ENCODE peak calls at places on chromosomes 2 and 18, in seven cellular contexts. S, X, B, T, L, E and A are unnamed samples.

GRCh38 chr2:36570416-36570815 is 27.6 kb downstream of the FEZ2 start:
- DNase-seq in T (no peak), X (no peak), L (no peak), E (no peak), S (no peak), B (no peak), A (no peak)

GRCh38 chr18:43931439-43931838 is 654.1 kb upstream of the SYT4 start:
- DNase-seq in S (no peak), B (no peak), X (peak), T (no peak), E (no peak), L (no peak), A (no peak)

GRCh38 chr2:241153616-241154015 is 3.3 kb downstream of the PPP1R7 start:
- DNase-seq in X (no peak), T (no peak), L (no peak), S (no peak), E (no peak), B (no peak), A (no peak)

GRCh38 chr2:23312996-23313606 is 71.9 kb upstream of the KLHL29 start:
- DNase-seq in T (peak), E (no peak), B (no peak), L (peak), X (peak), S (peak), A (no peak)

GRCh38 chr2:238461491-238461890 is 34.8 kb downstream of the ASB1 start:
- DNase-seq in B (no peak), E (no peak), X (no peak), T (no peak), L (no peak), S (no peak), A (no peak)

GRCh38 chr18:36590621-36591580 is 237.9 kb downstream of the TPGS2 start:
- DNase-seq in S (no peak), X (no peak), L (no peak), B (no peak), E (no peak), T (no peak), A (no peak)

GRCh38 chr2:100952512-100952911 is 49.6 kb upstream of the RPL31 start:
- DNase-seq in S (no peak), B (no peak), T (no peak), X (no peak), L (no peak), E (no peak), A (no peak)

GRCh38 chr18:63890950-63891304 is 3.4 kb downstream of the SERPINB2 start:
- DNase-seq in E (no peak), T (no peak), S (peak), L (no peak), X (peak), B (no peak), A (no peak)

GRCh38 chr2:70258532-70258875 is 567 bp downstream of the PCYOX1 start:
- DNase-seq in L (no peak), S (peak), T (peak), B (peak), X (peak), E (peak), A (no peak)

GRCh38 chr2:28326469-28326805 is 66.2 kb upstream of the FOSL2 start:
- DNase-seq in L (no peak), S (no peak), X (no peak), B (no peak), E (no peak), T (no peak), A (no peak)

GRCh38 chr2:170031288-170031687 is 146.7 kb upstream of the MYO3B start:
- DNase-seq in L (no peak), E (no peak), B (no peak), X (no peak), T (no peak), S (no peak), A (no peak)

GRCh38 chr2:202015471-202015870 is 18.2 kb upstream of the FZD7 start:
- DNase-seq in B (no peak), S (no peak), L (no peak), E (no peak), X (no peak), T (no peak), A (no peak)

DNA sequence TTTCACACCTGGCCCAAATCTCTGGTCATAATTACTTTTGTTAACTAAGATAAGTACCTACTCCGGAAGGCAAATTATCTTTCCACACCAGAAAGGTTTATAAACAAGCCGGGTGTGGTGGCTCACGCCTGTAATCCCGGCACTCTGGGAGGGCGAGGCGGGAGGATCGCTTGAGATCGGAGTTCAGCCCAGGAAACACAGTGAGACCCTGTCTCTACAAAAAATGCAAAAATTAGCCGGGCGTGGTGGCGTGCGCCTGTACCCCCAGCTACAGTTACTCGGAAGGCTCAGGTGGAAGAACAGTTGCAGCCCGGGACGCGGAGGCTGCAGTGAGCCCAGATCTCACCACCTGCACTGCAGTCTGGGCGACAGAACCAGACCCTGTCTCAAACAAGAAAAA is 2.1 kb downstream of the PUM2 start:
- DNase-seq in S (no peak), T (peak), E (no peak), X (no peak), B (no peak), L (peak), A (no peak)
- TF ChIP-seq CTCF in S (no peak), T (no peak), E (no peak), X (no peak), B (no peak), L (no peak), A (no peak)

GRCh38 chr2:42567389-42567788 is 1.0 kb upstream of the MTA3 start:
- DNase-seq in S (peak), B (no peak), T (no peak), L (no peak), X (peak), E (no peak), A (peak)
- H3K4me3 ChIP-seq in S (no peak), B (no peak), T (no peak), L (peak), X (no peak), E (peak), A (no peak)

GRCh38 chr18:6729247-6730091 is at the start of gene ARHGAP28:
- DNase-seq in S (peak), X (peak), B (peak), E (peak), L (no peak), T (peak), A (no peak)
- TF ChIP-seq CTCF in S (peak), X (no peak), B (peak), E (no peak), L (no peak), T (peak), A (peak)

GRCh38 chr2:55766947-55767346 is 73.3 kb upstream of the PNPT1 start:
- DNase-seq in B (no peak), E (no peak), S (no peak), L (no peak), X (no peak), T (no peak), A (no peak)

GRCh38 chr2:55761024-55761423 is 67.4 kb upstream of the PNPT1 start:
- DNase-seq in E (no peak), X (peak), L (no peak), B (no peak), T (no peak), S (peak), A (no peak)

GRCh38 chr2:55760125-55760524 is 66.5 kb upstream of the PNPT1 start:
- DNase-seq in T (no peak), S (no peak), X (no peak), L (no peak), B (no peak), E (no peak), A (no peak)

GRCh38 chr2:55761526-55761925 is 67.9 kb upstream of the PNPT1 start:
- DNase-seq in E (no peak), B (no peak), X (peak), S (peak), L (no peak), T (no peak), A (no peak)

GRCh38 chr2:55763721-55764120 is 70.1 kb upstream of the PNPT1 start:
- DNase-seq in T (no peak), E (no peak), B (no peak), L (no peak), S (no peak), X (no peak), A (no peak)
- H3K4me3 ChIP-seq in T (no peak), E (no peak), B (no peak), L (no peak), S (no peak), X (no peak), A (no peak)

GRCh38 chr2:174633621-174633927 is 36.0 kb upstream of the WIPF1 start:
- DNase-seq in L (peak), T (peak), B (no peak), E (no peak), X (peak), S (peak), A (no peak)

GRCh38 chr2:174634130-174635014 is 36.8 kb upstream of the WIPF1 start:
- DNase-seq in B (no peak), X (peak), L (peak), T (no peak), S (no peak), E (no peak), A (no peak)

GRCh38 chr2:174635747-174636399 is 38.3 kb upstream of the WIPF1 start:
- DNase-seq in E (no peak), S (no peak), L (no peak), B (no peak), X (peak), T (no peak), A (peak)

GRCh38 chr2:174636979-174637378 is 39.4 kb upstream of the WIPF1 start:
- DNase-seq in L (no peak), B (no peak), X (no peak), T (no peak), S (no peak), E (no peak), A (no peak)

GRCh38 chr2:174635015-174635593 is 37.5 kb upstream of the WIPF1 start:
- DNase-seq in L (no peak), X (no peak), E (no peak), S (no peak), T (no peak), B (no peak), A (no peak)
- TF ChIP-seq CTCF in L (no peak), X (no peak), E (no peak), S (no peak), T (no peak), B (no peak), A (no peak)